ENCODE peak calls at places on chromosomes 2 and 18, in five cellular contexts. R, E, Q, V and D are unnamed samples.

GRCh38 chr2:11446733-11447248 is 19.2 kb downstream of the E2F6 start:
- DNase-seq in R (peak), E (no peak), Q (peak), V (peak), D (peak)

GRCh38 chr18:35466334-35466733 is 31.4 kb downstream of the INO80C start:
- DNase-seq in R (no peak), E (no peak), Q (no peak), V (no peak), D (no peak)

GRCh38 chr2:239109041-239109915 is 261.4 kb downstream of the TWIST2 start:
- DNase-seq in R (no peak), E (no peak), Q (peak), V (no peak), D (no peak)

GRCh38 chr2:226427538-226428307 is 371.9 kb downstream of the IRS1 start:
- DNase-seq in R (no peak), E (no peak), Q (peak), V (no peak), D (no peak)

GRCh38 chr2:33181466-33181865 is 234.7 kb downstream of the LTBP1 start:
- DNase-seq in R (no peak), E (no peak), Q (no peak), V (no peak), D (no peak)

GRCh38 chr18:2111456-2111855 is 459.8 kb downstream of the METTL4 start:
- DNase-seq in R (no peak), E (no peak), Q (peak), V (no peak), D (no peak)

GRCh38 chr2:238242731-238243495 is 3.1 kb upstream of the HES6 start:
- DNase-seq in R (no peak), E (no peak), Q (no peak), V (peak), D (no peak)

GRCh38 chr2:232320038-232320790 is 58.3 kb upstream of the ALPP start:
- DNase-seq in R (no peak), E (no peak), Q (peak), V (peak), D (no peak)

GRCh38 chr18:78192044-78192443 is 787.6 kb upstream of the SALL3 start:
- DNase-seq in R (no peak), E (no peak), Q (no peak), V (no peak), D (no peak)

GRCh38 chr18:77131652-77132368 is 773 bp downstream of the MBP start:
- DNase-seq in R (no peak), E (no peak), Q (peak), V (peak), D (no peak)

GRCh38 chr2:109144271-109144670 is 15.3 kb downstream of the SH3RF3 start:
- DNase-seq in R (peak), E (no peak), Q (no peak), V (no peak), D (no peak)

GRCh38 chr2:219636144-219636915 is 8.9 kb downstream of the SLC4A3 start:
- DNase-seq in R (no peak), E (no peak), Q (no peak), V (peak), D (no peak)

GRCh38 chr2:239260546-239261327 is 140.1 kb downstream of the HDAC4 start:
- DNase-seq in R (no peak), E (no peak), Q (no peak), V (no peak), D (no peak)

GRCh38 chr2:69694894-69695849 is 46.8 kb upstream of the ANXA4 start:
- DNase-seq in R (no peak), E (peak), Q (peak), V (no peak), D (no peak)

GRCh38 chr2:230046491-230046890 is 22.2 kb downstream of the SLC16A14 start:
- DNase-seq in R (no peak), E (no peak), Q (no peak), V (no peak), D (no peak)

GRCh38 chr2:109280804-109281203 is 151.8 kb downstream of the SH3RF3 start:
- DNase-seq in R (no peak), E (no peak), Q (no peak), V (no peak), D (no peak)

GRCh38 chr2:207505728-207506127 is 24.0 kb upstream of the CREB1 start:
- DNase-seq in R (no peak), E (peak), Q (peak), V (no peak), D (no peak)

GRCh38 chr2:173252581-173252980 is 102.1 kb upstream of the CDCA7 start:
- DNase-seq in R (no peak), E (no peak), Q (no peak), V (no peak), D (no peak)

GRCh38 chr2:234368861-234369261 is 128.0 kb downstream of the ARL4C start:
- DNase-seq in R (peak), E (peak), Q (peak), V (no peak), D (no peak)

GRCh38 chr2:201854221-201854801 is 48.0 kb downstream of the CDK15 start:
- DNase-seq in R (no peak), E (no peak), Q (peak), V (no peak), D (no peak)

GRCh38 chr2:109188485-109188868 is 59.5 kb downstream of the SH3RF3 start:
- DNase-seq in R (no peak), E (no peak), Q (no peak), V (no peak), D (no peak)

GRCh38 chr18:30970201-30970816 is 72.2 kb downstream of the DSC3 start:
- DNase-seq in R (no peak), E (no peak), Q (peak), V (no peak), D (no peak)

GRCh38 chr2:206558492-206558891 is 83.8 kb upstream of the FAM237A start:
- DNase-seq in R (no peak), E (no peak), Q (peak), V (no peak), D (no peak)

GRCh38 chr18:70058916-70059315 is 111.2 kb upstream of the CD226 start:
- DNase-seq in R (no peak), E (no peak), Q (no peak), V (no peak), D (peak)

GRCh38 chr2:71610671-71611070 is 157.3 kb downstream of the DYSF start:
- DNase-seq in R (no peak), E (no peak), Q (no peak), V (peak), D (no peak)

GRCh38 chr2:5253263-5253662 is 438.9 kb upstream of the SOX11 start:
- DNase-seq in R (no peak), E (no peak), Q (no peak), V (no peak), D (no peak)